ENCODE peak calls at places on chromosomes 4 and X, in six cellular contexts. One of them, this sample, is unnamed.
A peak's percentile ranks its signal among the peaks of the same experiment; 100 is the strongest.

GRCh38 chrX:16712116-16712824 is at the start of gene CTPS2:
- DNase-seq in skeletal muscle cell: no peak
- DNase-seq in astrocyte of the spinal cord: peak; percentile 60
- DNase-seq in CD8-positive, alpha-beta memory T cell: peak; percentile 59
- DNase-seq in activated T-helper 2 cell treated with anti-CD3 and anti-CD28 coated beads, Interferon-gamma antibody, Interleukin-2, Interleukin-4, amounts not matched to agents 10 μg/mL and 5 μg/mL and 100 μg/mL, durations not matched to agents 14 hours and 24 hours and 36 hours: peak; percentile 38
- DNase-seq in astrocyte of the hippocampus: peak; percentile 72
- DNase-seq in this sample: peak; percentile 17

GRCh38 chr4:98939892-98940298 is 11.0 kb upstream of the EIF4E start:
- DNase-seq in skeletal muscle cell: peak; percentile 32
- DNase-seq in astrocyte of the spinal cord: peak; percentile 79
- DNase-seq in CD8-positive, alpha-beta memory T cell: no peak
- DNase-seq in activated T-helper 2 cell treated with anti-CD3 and anti-CD28 coated beads, Interferon-gamma antibody, Interleukin-2, Interleukin-4, amounts not matched to agents 10 μg/mL and 5 μg/mL and 100 μg/mL, durations not matched to agents 14 hours and 24 hours and 36 hours: no peak
- DNase-seq in astrocyte of the hippocampus: peak; percentile 83
- DNase-seq in this sample: peak; percentile 74

GRCh38 chrX:55196688-55197087 is 23.5 kb upstream of the PAGE5 start:
- DNase-seq in skeletal muscle cell: no peak
- DNase-seq in astrocyte of the spinal cord: no peak
- DNase-seq in CD8-positive, alpha-beta memory T cell: no peak
- DNase-seq in activated T-helper 2 cell treated with anti-CD3 and anti-CD28 coated beads, Interferon-gamma antibody, Interleukin-2, Interleukin-4, amounts not matched to agents 10 μg/mL and 5 μg/mL and 100 μg/mL, durations not matched to agents 14 hours and 24 hours and 36 hours: no peak
- DNase-seq in astrocyte of the hippocampus: no peak
- DNase-seq in this sample: no peak

GRCh38 chr4:14829795-14830194 is 172.5 kb upstream of the CPEB2 start:
- DNase-seq in skeletal muscle cell: no peak
- DNase-seq in astrocyte of the spinal cord: no peak
- DNase-seq in CD8-positive, alpha-beta memory T cell: no peak
- DNase-seq in activated T-helper 2 cell treated with anti-CD3 and anti-CD28 coated beads, Interferon-gamma antibody, Interleukin-2, Interleukin-4, amounts not matched to agents 10 μg/mL and 5 μg/mL and 100 μg/mL, durations not matched to agents 14 hours and 24 hours and 36 hours: no peak
- DNase-seq in astrocyte of the hippocampus: no peak
- DNase-seq in this sample: no peak

GRCh38 chrX:154380787-154381186 is 1.7 kb downstream of the EMD start:
- DNase-seq in skeletal muscle cell: no peak
- DNase-seq in astrocyte of the spinal cord: no peak
- DNase-seq in CD8-positive, alpha-beta memory T cell: no peak
- DNase-seq in activated T-helper 2 cell treated with anti-CD3 and anti-CD28 coated beads, Interferon-gamma antibody, Interleukin-2, Interleukin-4, amounts not matched to agents 10 μg/mL and 5 μg/mL and 100 μg/mL, durations not matched to agents 14 hours and 24 hours and 36 hours: no peak
- DNase-seq in astrocyte of the hippocampus: no peak
- DNase-seq in this sample: no peak

GRCh38 chr4:20194079-20195013 is 57.4 kb upstream of the SLIT2 start:
- DNase-seq in skeletal muscle cell: peak; percentile 54
- DNase-seq in astrocyte of the spinal cord: peak; percentile 75
- DNase-seq in CD8-positive, alpha-beta memory T cell: no peak
- DNase-seq in activated T-helper 2 cell treated with anti-CD3 and anti-CD28 coated beads, Interferon-gamma antibody, Interleukin-2, Interleukin-4, amounts not matched to agents 10 μg/mL and 5 μg/mL and 100 μg/mL, durations not matched to agents 14 hours and 24 hours and 36 hours: no peak
- DNase-seq in astrocyte of the hippocampus: peak; percentile 43
- DNase-seq in this sample: peak; percentile 83

GRCh38 chr4:10260777-10261176 is 144.2 kb upstream of the WDR1 start:
- DNase-seq in skeletal muscle cell: no peak
- DNase-seq in astrocyte of the spinal cord: no peak
- DNase-seq in CD8-positive, alpha-beta memory T cell: no peak
- DNase-seq in activated T-helper 2 cell treated with anti-CD3 and anti-CD28 coated beads, Interferon-gamma antibody, Interleukin-2, Interleukin-4, amounts not matched to agents 10 μg/mL and 5 μg/mL and 100 μg/mL, durations not matched to agents 14 hours and 24 hours and 36 hours: no peak
- DNase-seq in astrocyte of the hippocampus: no peak
- DNase-seq in this sample: no peak

GRCh38 chr4:188918787-188919186 is 779.5 kb downstream of the TRIML1 start:
- DNase-seq in skeletal muscle cell: no peak
- DNase-seq in astrocyte of the spinal cord: no peak
- DNase-seq in CD8-positive, alpha-beta memory T cell: no peak
- DNase-seq in activated T-helper 2 cell treated with anti-CD3 and anti-CD28 coated beads, Interferon-gamma antibody, Interleukin-2, Interleukin-4, amounts not matched to agents 10 μg/mL and 5 μg/mL and 100 μg/mL, durations not matched to agents 14 hours and 24 hours and 36 hours: no peak
- DNase-seq in astrocyte of the hippocampus: no peak
- DNase-seq in this sample: no peak

GRCh38 chr4:14254252-14254651 is 626.7 kb upstream of the BOD1L1 start:
- DNase-seq in skeletal muscle cell: no peak
- DNase-seq in astrocyte of the spinal cord: peak; percentile 17
- DNase-seq in CD8-positive, alpha-beta memory T cell: no peak
- DNase-seq in activated T-helper 2 cell treated with anti-CD3 and anti-CD28 coated beads, Interferon-gamma antibody, Interleukin-2, Interleukin-4, amounts not matched to agents 10 μg/mL and 5 μg/mL and 100 μg/mL, durations not matched to agents 14 hours and 24 hours and 36 hours: no peak
- DNase-seq in astrocyte of the hippocampus: peak; percentile 36
- DNase-seq in this sample: peak; percentile 21

GRCh38 chr4:62914758-62915157 is 1494.5 kb downstream of the TECRL start:
- DNase-seq in skeletal muscle cell: no peak
- DNase-seq in astrocyte of the spinal cord: no peak
- DNase-seq in CD8-positive, alpha-beta memory T cell: no peak
- DNase-seq in activated T-helper 2 cell treated with anti-CD3 and anti-CD28 coated beads, Interferon-gamma antibody, Interleukin-2, Interleukin-4, amounts not matched to agents 10 μg/mL and 5 μg/mL and 100 μg/mL, durations not matched to agents 14 hours and 24 hours and 36 hours: no peak
- DNase-seq in astrocyte of the hippocampus: no peak
- DNase-seq in this sample: no peak

GRCh38 chrX:106670631-106671030 is 55.9 kb upstream of the RNF128 start:
- DNase-seq in skeletal muscle cell: peak; percentile 5
- DNase-seq in astrocyte of the spinal cord: peak; percentile 8
- DNase-seq in CD8-positive, alpha-beta memory T cell: no peak
- DNase-seq in activated T-helper 2 cell treated with anti-CD3 and anti-CD28 coated beads, Interferon-gamma antibody, Interleukin-2, Interleukin-4, amounts not matched to agents 10 μg/mL and 5 μg/mL and 100 μg/mL, durations not matched to agents 14 hours and 24 hours and 36 hours: no peak
- DNase-seq in astrocyte of the hippocampus: no peak
- DNase-seq in this sample: no peak

GRCh38 chrX:84219551-84219950 is 31.6 kb upstream of the RPS6KA6 start:
- DNase-seq in skeletal muscle cell: no peak
- DNase-seq in astrocyte of the spinal cord: no peak
- DNase-seq in CD8-positive, alpha-beta memory T cell: no peak
- DNase-seq in activated T-helper 2 cell treated with anti-CD3 and anti-CD28 coated beads, Interferon-gamma antibody, Interleukin-2, Interleukin-4, amounts not matched to agents 10 μg/mL and 5 μg/mL and 100 μg/mL, durations not matched to agents 14 hours and 24 hours and 36 hours: no peak
- DNase-seq in astrocyte of the hippocampus: peak; percentile 2
- DNase-seq in this sample: peak; percentile 55

GRCh38 chrX:71509289-71509688 is 23.6 kb upstream of the OGT start:
- DNase-seq in skeletal muscle cell: no peak
- DNase-seq in astrocyte of the spinal cord: no peak
- DNase-seq in CD8-positive, alpha-beta memory T cell: no peak
- DNase-seq in activated T-helper 2 cell treated with anti-CD3 and anti-CD28 coated beads, Interferon-gamma antibody, Interleukin-2, Interleukin-4, amounts not matched to agents 10 μg/mL and 5 μg/mL and 100 μg/mL, durations not matched to agents 14 hours and 24 hours and 36 hours: no peak
- DNase-seq in astrocyte of the hippocampus: no peak
- DNase-seq in this sample: no peak

GRCh38 chr4:5027366-5027765 is 8.1 kb upstream of the CYTL1 start:
- DNase-seq in skeletal muscle cell: no peak
- DNase-seq in astrocyte of the spinal cord: peak; percentile 31
- DNase-seq in CD8-positive, alpha-beta memory T cell: no peak
- DNase-seq in activated T-helper 2 cell treated with anti-CD3 and anti-CD28 coated beads, Interferon-gamma antibody, Interleukin-2, Interleukin-4, amounts not matched to agents 10 μg/mL and 5 μg/mL and 100 μg/mL, durations not matched to agents 14 hours and 24 hours and 36 hours: no peak
- DNase-seq in astrocyte of the hippocampus: peak; percentile 24
- DNase-seq in this sample: no peak

GRCh38 chr4:69497081-69497480 is 1.4 kb upstream of the UGT2B4 start:
- DNase-seq in skeletal muscle cell: peak; percentile 86
- DNase-seq in astrocyte of the spinal cord: peak; percentile 83
- DNase-seq in CD8-positive, alpha-beta memory T cell: no peak
- DNase-seq in activated T-helper 2 cell treated with anti-CD3 and anti-CD28 coated beads, Interferon-gamma antibody, Interleukin-2, Interleukin-4, amounts not matched to agents 10 μg/mL and 5 μg/mL and 100 μg/mL, durations not matched to agents 14 hours and 24 hours and 36 hours: no peak
- DNase-seq in astrocyte of the hippocampus: peak; percentile 45
- DNase-seq in this sample: peak; percentile 94

GRCh38 chrX:6660567-6661252 is 125.8 kb upstream of the VCX3A start:
- DNase-seq in skeletal muscle cell: no peak
- DNase-seq in astrocyte of the spinal cord: no peak
- DNase-seq in CD8-positive, alpha-beta memory T cell: no peak
- DNase-seq in activated T-helper 2 cell treated with anti-CD3 and anti-CD28 coated beads, Interferon-gamma antibody, Interleukin-2, Interleukin-4, amounts not matched to agents 10 μg/mL and 5 μg/mL and 100 μg/mL, durations not matched to agents 14 hours and 24 hours and 36 hours: no peak
- DNase-seq in astrocyte of the hippocampus: no peak
- DNase-seq in this sample: peak; percentile 9

GRCh38 chr4:26583865-26584652 is at the start of gene TBC1D19:
- DNase-seq in skeletal muscle cell: peak; percentile 47
- DNase-seq in astrocyte of the spinal cord: peak; percentile 91
- DNase-seq in CD8-positive, alpha-beta memory T cell: peak; percentile 90
- DNase-seq in activated T-helper 2 cell treated with anti-CD3 and anti-CD28 coated beads, Interferon-gamma antibody, Interleukin-2, Interleukin-4, amounts not matched to agents 10 μg/mL and 5 μg/mL and 100 μg/mL, durations not matched to agents 14 hours and 24 hours and 36 hours: peak; percentile 86
- DNase-seq in astrocyte of the hippocampus: peak; percentile 95
- DNase-seq in this sample: peak; percentile 70

GRCh38 chrX:7086384-7086783 is 61.1 kb upstream of the STS start:
- DNase-seq in skeletal muscle cell: no peak
- DNase-seq in astrocyte of the spinal cord: no peak
- DNase-seq in CD8-positive, alpha-beta memory T cell: no peak
- DNase-seq in activated T-helper 2 cell treated with anti-CD3 and anti-CD28 coated beads, Interferon-gamma antibody, Interleukin-2, Interleukin-4, amounts not matched to agents 10 μg/mL and 5 μg/mL and 100 μg/mL, durations not matched to agents 14 hours and 24 hours and 36 hours: no peak
- DNase-seq in astrocyte of the hippocampus: no peak
- DNase-seq in this sample: peak; percentile 64

GRCh38 chrX:102599950-102600579 is 750 bp downstream of the ARMCX5 start:
- DNase-seq in skeletal muscle cell: no peak
- DNase-seq in astrocyte of the spinal cord: peak; percentile 39
- DNase-seq in CD8-positive, alpha-beta memory T cell: no peak
- DNase-seq in activated T-helper 2 cell treated with anti-CD3 and anti-CD28 coated beads, Interferon-gamma antibody, Interleukin-2, Interleukin-4, amounts not matched to agents 10 μg/mL and 5 μg/mL and 100 μg/mL, durations not matched to agents 14 hours and 24 hours and 36 hours: no peak
- DNase-seq in astrocyte of the hippocampus: peak; percentile 43
- DNase-seq in this sample: peak; percentile 40

GRCh38 chr4:37601527-37601926 is 84.6 kb downstream of the RELL1 start:
- DNase-seq in skeletal muscle cell: peak; percentile 40
- DNase-seq in astrocyte of the spinal cord: peak; percentile 46
- DNase-seq in CD8-positive, alpha-beta memory T cell: no peak
- DNase-seq in activated T-helper 2 cell treated with anti-CD3 and anti-CD28 coated beads, Interferon-gamma antibody, Interleukin-2, Interleukin-4, amounts not matched to agents 10 μg/mL and 5 μg/mL and 100 μg/mL, durations not matched to agents 14 hours and 24 hours and 36 hours: no peak
- DNase-seq in astrocyte of the hippocampus: peak; percentile 63
- DNase-seq in this sample: peak; percentile 21

GRCh38 chrX:133992877-133993276 is 7.5 kb upstream of the GPC3 start:
- DNase-seq in skeletal muscle cell: no peak
- DNase-seq in astrocyte of the spinal cord: no peak
- DNase-seq in CD8-positive, alpha-beta memory T cell: no peak
- DNase-seq in activated T-helper 2 cell treated with anti-CD3 and anti-CD28 coated beads, Interferon-gamma antibody, Interleukin-2, Interleukin-4, amounts not matched to agents 10 μg/mL and 5 μg/mL and 100 μg/mL, durations not matched to agents 14 hours and 24 hours and 36 hours: no peak
- DNase-seq in astrocyte of the hippocampus: no peak
- DNase-seq in this sample: no peak

GRCh38 chr4:141081921-141082381 is 51.3 kb downstream of the RNF150 start:
- DNase-seq in skeletal muscle cell: no peak
- DNase-seq in astrocyte of the spinal cord: no peak
- DNase-seq in CD8-positive, alpha-beta memory T cell: no peak
- DNase-seq in activated T-helper 2 cell treated with anti-CD3 and anti-CD28 coated beads, Interferon-gamma antibody, Interleukin-2, Interleukin-4, amounts not matched to agents 10 μg/mL and 5 μg/mL and 100 μg/mL, durations not matched to agents 14 hours and 24 hours and 36 hours: no peak
- DNase-seq in astrocyte of the hippocampus: no peak
- DNase-seq in this sample: peak; percentile 33

GRCh38 chr4:37879365-37879764 is 11.5 kb upstream of the TBC1D1 start:
- DNase-seq in skeletal muscle cell: no peak
- DNase-seq in astrocyte of the spinal cord: no peak
- DNase-seq in CD8-positive, alpha-beta memory T cell: no peak
- DNase-seq in activated T-helper 2 cell treated with anti-CD3 and anti-CD28 coated beads, Interferon-gamma antibody, Interleukin-2, Interleukin-4, amounts not matched to agents 10 μg/mL and 5 μg/mL and 100 μg/mL, durations not matched to agents 14 hours and 24 hours and 36 hours: no peak
- DNase-seq in astrocyte of the hippocampus: no peak
- DNase-seq in this sample: no peak

GRCh38 chr4:7105261-7105660 is 37.4 kb upstream of the GRPEL1 start:
- DNase-seq in skeletal muscle cell: no peak
- DNase-seq in astrocyte of the spinal cord: no peak
- DNase-seq in CD8-positive, alpha-beta memory T cell: no peak
- DNase-seq in activated T-helper 2 cell treated with anti-CD3 and anti-CD28 coated beads, Interferon-gamma antibody, Interleukin-2, Interleukin-4, amounts not matched to agents 10 μg/mL and 5 μg/mL and 100 μg/mL, durations not matched to agents 14 hours and 24 hours and 36 hours: no peak
- DNase-seq in astrocyte of the hippocampus: no peak
- DNase-seq in this sample: no peak

This sample was measured in renal cortical epithelial cell.